ENCODE peak calls at places on chromosomes 5 and 9, in seven cellular contexts. E is fibroblast of the aortic adventitia, X is right lobe of liver, Z is cardiac muscle cell, A is fibroblast of villous mesenchyme, V is GM12865, W is fibroblast of lung. D is an unnamed sample.
A peak's percentile ranks its signal among the peaks of the same experiment; 100 is the strongest.

GRCh38 chr5:44770936-44771717 is 37.6 kb upstream of the MRPS30 start:
- DNase-seq in E (peak; percentile 17), X (no peak), Z (peak; percentile 2), A (no peak), V (no peak), W (peak; percentile 45), D (no peak)

GRCh38 chr5:51832934-51833470 is 449.8 kb downstream of the ISL1 start:
- DNase-seq in E (no peak), X (no peak), Z (no peak), A (no peak), V (no peak), W (no peak), D (no peak)

GRCh38 chr9:85863875-85864274 is 77.1 kb upstream of the NAA35 start:
- DNase-seq in E (no peak), X (no peak), Z (no peak), A (no peak), V (no peak), W (no peak), D (no peak)

GRCh38 chr9:105254226-105254625 is 9.8 kb downstream of the SLC44A1 start:
- DNase-seq in E (no peak), X (no peak), Z (no peak), A (no peak), V (no peak), W (no peak), D (no peak)

GRCh38 chr9:5895782-5896181 is 5.1 kb downstream of the MLANA start:
- DNase-seq in E (no peak), X (no peak), Z (no peak), A (no peak), V (no peak), W (no peak), D (no peak)

GRCh38 chr5:6125781-6126180 is 252.6 kb downstream of the MED10 start:
- DNase-seq in E (no peak), X (no peak), Z (no peak), A (no peak), V (no peak), W (no peak), D (no peak)

GRCh38 chr5:23740029-23740428 is 232.6 kb downstream of the PRDM9 start:
- DNase-seq in E (no peak), X (peak; percentile 57), Z (no peak), A (no peak), V (no peak), W (no peak), D (no peak)

GRCh38 chr5:127472700-127473099 is 44.7 kb upstream of the PRRC1 start:
- DNase-seq in E (no peak), X (no peak), Z (no peak), A (no peak), V (no peak), W (no peak), D (no peak)

GRCh38 chr5:82766216-82766615 is 311.0 kb downstream of the TMEM167A start:
- DNase-seq in E (no peak), X (no peak), Z (no peak), A (no peak), V (no peak), W (no peak), D (no peak)

GRCh38 chr5:149904293-149904886 is 40.2 kb downstream of the PDE6A start:
- DNase-seq in E (no peak), X (no peak), Z (peak; percentile 5), A (peak; percentile 43), V (no peak), W (peak; percentile 18), D (no peak)

GRCh38 chr9:121731919-121732318 is 80.5 kb downstream of the DAB2IP start:
- DNase-seq in E (no peak), X (no peak), Z (no peak), A (no peak), V (no peak), W (no peak), D (peak; percentile 47)

GRCh38 chr5:121949885-121950284 is 11.9 kb upstream of the SRFBP1 start:
- DNase-seq in E (peak; percentile 74), X (no peak), Z (peak; percentile 75), A (peak; percentile 66), V (peak; percentile 31), W (peak; percentile 79), D (peak; percentile 78)

GRCh38 chr9:22142681-22143080 is 133.6 kb upstream of the CDKN2B start:
- DNase-seq in E (peak; percentile 53), X (no peak), Z (peak; percentile 53), A (no peak), V (no peak), W (peak; percentile 65), D (peak; percentile 53)

GRCh38 chr5:174699131-174699530 is 25.3 kb upstream of the MSX2 start:
- DNase-seq in E (no peak), X (no peak), Z (no peak), A (peak; percentile 16), V (no peak), W (no peak), D (no peak)

GRCh38 chr5:164296603-164297080 is 791.2 kb downstream of the MAT2B start:
- DNase-seq in E (peak; percentile 58), X (no peak), Z (peak; percentile 57), A (no peak), V (no peak), W (peak; percentile 42), D (no peak)

GRCh38 chr9:70411141-70411929 is 3.1 kb downstream of the KLF9 start:
- DNase-seq in E (peak; percentile 87), X (peak; percentile 62), Z (peak; percentile 76), A (peak; percentile 87), V (no peak), W (peak; percentile 89), D (peak; percentile 83)

GRCh38 chr5:177496111-177497010 is 1.0 kb downstream of the PDLIM7 start:
- DNase-seq in E (peak; percentile 86), X (no peak), Z (peak; percentile 96), A (peak; percentile 95), V (peak; percentile 46), W (peak; percentile 96), D (peak; percentile 97)

GRCh38 chr5:99331061-99331460 is 402.3 kb upstream of the CHD1 start:
- DNase-seq in E (no peak), X (no peak), Z (no peak), A (no peak), V (no peak), W (no peak), D (no peak)

GRCh38 chr5:308672-309271 is 12.7 kb upstream of the AHRR start:
- DNase-seq in E (peak; percentile 63), X (no peak), Z (peak; percentile 33), A (peak; percentile 68), V (no peak), W (peak; percentile 42), D (no peak)

GRCh38 chr9:7042124-7042523 is 284.4 kb downstream of the KDM4C start:
- DNase-seq in E (peak; percentile 32), X (no peak), Z (no peak), A (peak; percentile 75), V (no peak), W (peak; percentile 6), D (peak; percentile 59)

GRCh38 chr9:129539446-129539845 is 81.5 kb downstream of the C9orf50 start:
- DNase-seq in E (no peak), X (no peak), Z (no peak), A (no peak), V (no peak), W (no peak), D (no peak)

GRCh38 chr5:31581498-31582099 is 49.5 kb downstream of the C5orf22 start:
- DNase-seq in E (peak; percentile 72), X (no peak), Z (peak; percentile 71), A (peak; percentile 64), V (peak; percentile 38), W (peak; percentile 66), D (peak; percentile 61)

GRCh38 chr9:25691786-25692185 is 13.5 kb upstream of the TUSC1 start:
- DNase-seq in E (peak; percentile 57), X (no peak), Z (peak; percentile 71), A (no peak), V (no peak), W (peak; percentile 17), D (no peak)
- H3K4me3 ChIP-seq in E (no peak overlapping the region), X (no peak overlapping the region), Z (no peak overlapping the region), A (no peak overlapping the region), V (no peak overlapping the region), W (no peak overlapping the region), D (no peak overlapping the region)

GRCh38 chr5:171596391-171596878 is 177.0 kb downstream of the FGF18 start:
- DNase-seq in E (peak; percentile 97), X (peak; percentile 43), Z (peak; percentile 97), A (peak; percentile 40), V (no peak), W (peak; percentile 98), D (peak; percentile 76)

GRCh38 chr5:171600736-171601265 is 181.4 kb downstream of the FGF18 start:
- DNase-seq in E (no peak), X (peak; percentile 49), Z (peak; percentile 51), A (no peak), V (no peak), W (peak; percentile 42), D (no peak)

GRCh38 chr5:171599396-171599795 is 179.9 kb downstream of the FGF18 start:
- DNase-seq in E (no peak), X (peak; percentile 26), Z (no peak), A (no peak), V (no peak), W (no peak), D (peak; percentile 22)

GRCh38 chr5:171599957-171600612 is 180.6 kb downstream of the FGF18 start:
- DNase-seq in E (no peak), X (peak; percentile 37), Z (no peak), A (no peak), V (no peak), W (no peak), D (no peak)

DNA sequence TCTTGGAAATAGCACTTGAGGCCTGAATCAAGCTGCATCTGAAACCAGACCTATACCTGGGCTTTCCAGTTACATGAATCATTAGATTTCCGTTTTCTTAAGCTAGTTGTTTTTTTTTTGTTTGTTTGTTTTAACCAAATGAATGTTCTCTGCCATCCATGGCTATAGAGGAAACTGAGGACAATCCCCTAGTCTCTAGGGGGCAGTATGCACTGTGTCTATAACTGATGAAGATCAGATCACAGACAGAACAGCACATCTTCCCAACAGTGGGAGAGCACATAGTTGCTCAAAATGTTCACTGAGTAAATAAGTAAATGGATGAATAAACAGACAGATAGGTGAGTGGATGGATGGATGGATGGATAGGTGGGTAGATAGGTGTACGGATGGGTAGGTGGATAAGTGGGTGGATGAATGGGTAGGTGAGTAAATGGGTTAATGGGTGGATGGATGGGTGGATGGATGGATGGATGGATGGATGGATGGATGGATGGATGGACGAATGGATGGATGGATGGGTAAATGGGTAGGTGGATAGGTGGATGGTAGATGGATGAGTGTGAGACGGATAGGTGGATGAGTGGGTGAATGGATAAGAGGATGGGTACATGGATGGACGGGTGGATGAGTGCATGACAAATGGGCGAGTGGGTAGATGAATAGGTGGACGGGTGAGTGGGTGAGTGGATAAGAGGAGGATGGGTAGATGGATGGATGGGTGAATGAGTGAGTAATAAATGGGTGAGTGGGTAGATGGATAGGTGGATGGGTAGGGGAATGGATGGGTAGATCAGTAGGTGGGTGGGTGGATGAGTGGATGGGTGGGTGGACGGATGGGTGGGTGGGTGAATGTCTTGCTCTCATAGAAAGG is 179.1 kb downstream of the FGF18 start:
- DNase-seq in E (no peak), X (no peak), Z (no peak), A (no peak), V (no peak), W (no peak), D (no peak)
- TF ChIP-seq CTCF in E (no peak), X (no peak), Z (peak; percentile 13), A (no peak), V (peak; percentile 10), W (no peak), D (no peak)

GRCh38 chr5:19496056-19496455 is 491.9 kb downstream of the CDH18 start:
- DNase-seq in E (no peak), X (no peak), Z (no peak), A (no peak), V (no peak), W (no peak), D (no peak)
- H3K4me3 ChIP-seq in E (no peak overlapping the region), X (no peak overlapping the region), Z (no peak overlapping the region), A (no peak overlapping the region), V (no peak overlapping the region), W (no peak overlapping the region), D (no peak overlapping the region)

GRCh38 chr5:136364307-136364706 is 1.0 kb downstream of the TRPC7 start:
- DNase-seq in E (no peak), X (no peak), Z (no peak), A (peak; percentile 5), V (peak; percentile 12), W (no peak), D (peak; percentile 18)
- TF ChIP-seq CTCF in E (peak; percentile 30), X (no peak), Z (peak; percentile 10), A (peak; percentile 48), V (peak; percentile 27), W (no peak), D (peak; percentile 28)